ENCODE peak calls at places on chromosomes 2 and 18, in five cellular contexts. A is PC-9, K is uterus, F is tibial artery, Y is esophagus muscularis mucosa. N is an unnamed sample.

GRCh38 chr2:158391361-158391760 is 65.2 kb downstream of the CCDC148 start:
- DNase-seq in A (no peak), K (no peak), F (no peak), Y (no peak), N (no peak)

GRCh38 chr2:236208281-236208900 is 40.2 kb upstream of the GBX2 start:
- DNase-seq in A (no peak), K (no peak), F (no peak), Y (peak; percentile 68), N (no peak)

GRCh38 chr18:36960038-36960437 is 131.1 kb downstream of the KIAA1328 start:
- DNase-seq in A (no peak), K (no peak), F (no peak), Y (no peak), N (no peak)

GRCh38 chr2:129777146-129777545 is 202.3 kb upstream of the RAB6C start:
- DNase-seq in A (no peak), K (no peak), F (no peak), Y (no peak), N (no peak)

GRCh38 chr2:186065491-186065890 is 326.9 kb downstream of the FSIP2 start:
- DNase-seq in A (no peak), K (no peak), F (no peak), Y (no peak), N (no peak)

GRCh38 chr2:54967269-54967668 is 83.0 kb downstream of the RTN4 start:
- DNase-seq in A (no peak), K (no peak), F (no peak), Y (no peak), N (no peak)

GRCh38 chr2:148253716-148254115 is 232.8 kb downstream of the MBD5 start:
- DNase-seq in A (no peak), K (no peak), F (no peak), Y (no peak), N (no peak)

GRCh38 chr2:148338544-148338943 is 306.0 kb upstream of the EPC2 start:
- DNase-seq in A (no peak), K (no peak), F (no peak), Y (no peak), N (no peak)

GRCh38 chr2:156481295-156481694 is 45.1 kb downstream of the GPD2 start:
- DNase-seq in A (no peak), K (no peak), F (no peak), Y (no peak), N (no peak)

GRCh38 chr18:59593291-59593717 is 103.9 kb downstream of the CCBE1 start:
- DNase-seq in A (no peak), K (no peak), F (no peak), Y (no peak), N (peak; percentile 85)

GRCh38 chr18:4093676-4094075 is 361.4 kb downstream of the DLGAP1 start:
- DNase-seq in A (no peak), K (no peak), F (no peak), Y (no peak), N (no peak)

GRCh38 chr2:131156452-131157149 is 51.5 kb downstream of the PLEKHB2 start:
- DNase-seq in A (no peak), K (no peak), F (no peak), Y (no peak), N (no peak)

GRCh38 chr2:974454-974853 is 23.8 kb downstream of the SNTG2 start:
- DNase-seq in A (no peak), K (no peak), F (no peak), Y (no peak), N (no peak)

GRCh38 chr2:37645363-37645762 is 26.1 kb downstream of the CDC42EP3 start:
- DNase-seq in A (no peak), K (no peak), F (no peak), Y (no peak), N (no peak)

GRCh38 chr18:63617049-63617995 is 26.7 kb downstream of the SERPINB4 start:
- DNase-seq in A (no peak), K (no peak), F (no peak), Y (no peak), N (no peak)

GRCh38 chr2:118800736-118801135 is 46.7 kb downstream of the EN1 start:
- DNase-seq in A (no peak), K (no peak), F (no peak), Y (no peak), N (no peak)

GRCh38 chr2:172783091-172783898 is 47.6 kb downstream of the RAPGEF4 start:
- DNase-seq in A (peak; percentile 95), K (no peak), F (no peak), Y (no peak), N (peak; percentile 99)

GRCh38 chr2:147420947-147421346 is 423.9 kb upstream of the ACVR2A start:
- DNase-seq in A (no peak), K (no peak), F (no peak), Y (no peak), N (no peak)

GRCh38 chr2:88521445-88522070 is 69.1 kb upstream of the FOXI3 start:
- DNase-seq in A (peak; percentile 8), K (no peak), F (no peak), Y (no peak), N (no peak)

GRCh38 chr2:57080035-57080434 is 896.2 kb downstream of the CCDC85A start:
- DNase-seq in A (no peak), K (no peak), F (no peak), Y (no peak), N (no peak)

GRCh38 chr2:120398961-120399888 is 53.3 kb downstream of the INHBB start:
- DNase-seq in A (peak; percentile 97), K (no peak), F (peak; percentile 16), Y (no peak), N (no peak)

GRCh38 chr2:172021955-172022354 is 22.2 kb downstream of the METAP1D start:
- DNase-seq in A (peak; percentile 34), K (no peak), F (no peak), Y (no peak), N (no peak)

GRCh38 chr2:184799386-184799785 is 201.1 kb downstream of the ZNF804A start:
- DNase-seq in A (no peak), K (no peak), F (no peak), Y (no peak), N (no peak)

GRCh38 chr2:71864085-71864484 is 283.6 kb downstream of the CYP26B1 start:
- DNase-seq in A (no peak), K (no peak), F (no peak), Y (no peak), N (no peak)

GRCh38 chr2:11090158-11090557 is 65.1 kb upstream of the SLC66A3 start:
- DNase-seq in A (no peak), K (no peak), F (no peak), Y (peak; percentile 14), N (no peak)

GRCh38 chr18:24014986-24015896 is 687 bp downstream of the TTC39C start:
- DNase-seq in A (peak; percentile 19), K (peak; percentile 59), F (peak; percentile 46), Y (no peak), N (peak; percentile 92)

GRCh38 chr2:184654945-184655344 is 56.6 kb downstream of the ZNF804A start:
- DNase-seq in A (no peak), K (no peak), F (no peak), Y (no peak), N (peak; percentile 18)

DNA sequence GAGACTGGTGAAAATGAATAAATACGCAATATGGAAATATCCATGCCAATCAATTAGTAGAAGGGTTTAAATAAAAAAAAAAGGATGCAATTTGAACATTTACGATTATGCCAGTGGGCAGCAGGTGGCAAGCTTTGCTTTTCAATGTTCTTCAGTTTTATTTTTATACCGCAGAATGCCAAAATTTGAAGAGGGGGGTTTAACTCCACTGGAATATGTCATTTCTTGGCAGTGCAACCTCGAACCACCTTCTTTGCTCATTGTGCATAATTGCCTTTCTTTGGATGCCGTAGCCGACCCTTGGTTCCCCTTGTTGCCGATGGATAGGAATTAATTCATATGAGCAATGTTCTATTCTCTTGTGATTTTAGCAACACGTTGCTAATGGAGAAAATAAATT is 88.0 kb downstream of the LTBP1 start:
- DNase-seq in A (no peak), K (peak; percentile 34), F (no peak), Y (no peak), N (no peak)
- TF ChIP-seq CTCF in A (peak; percentile 73), K (peak; percentile 63), F (peak; percentile 80), Y (peak; percentile 60), N (peak; percentile 46)

GRCh38 chr2:83115155-83115554 is 1343.9 kb downstream of the SUCLG1 start:
- DNase-seq in A (no peak), K (no peak), F (no peak), Y (no peak), N (no peak)

GRCh38 chr2:83115606-83116005 is 1343.5 kb downstream of the SUCLG1 start:
- DNase-seq in A (no peak), K (no peak), F (no peak), Y (no peak), N (no peak)

GRCh38 chr2:83112863-83113262 is 1346.2 kb downstream of the SUCLG1 start:
- DNase-seq in A (no peak), K (no peak), F (no peak), Y (no peak), N (no peak)

DNA sequence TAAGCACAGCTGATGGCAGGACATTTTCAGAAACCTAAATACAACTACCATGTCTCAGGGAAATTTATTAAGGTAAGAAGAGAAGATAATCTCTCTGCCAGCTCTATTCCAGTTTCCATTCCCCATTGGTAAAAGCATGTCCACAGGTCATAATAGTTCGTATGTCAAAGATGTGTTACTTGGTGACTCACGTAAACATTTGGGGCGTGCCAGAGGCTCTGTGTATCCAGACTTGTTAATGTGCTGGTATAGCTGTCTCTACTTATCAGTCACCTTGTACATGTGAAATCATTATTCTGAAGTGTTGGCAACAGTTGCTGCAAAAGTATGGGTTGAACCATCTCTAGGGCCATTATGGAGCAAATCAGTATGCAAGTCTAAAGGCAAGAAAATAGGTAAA is 1345.1 kb downstream of the SUCLG1 start:
- DNase-seq in A (no peak), K (no peak), F (no peak), Y (no peak), N (no peak)
- H3K4me3 ChIP-seq in A (no peak overlapping the region), K (no peak overlapping the region), F (no peak overlapping the region), Y (no peak overlapping the region), N (no peak overlapping the region)

DNA sequence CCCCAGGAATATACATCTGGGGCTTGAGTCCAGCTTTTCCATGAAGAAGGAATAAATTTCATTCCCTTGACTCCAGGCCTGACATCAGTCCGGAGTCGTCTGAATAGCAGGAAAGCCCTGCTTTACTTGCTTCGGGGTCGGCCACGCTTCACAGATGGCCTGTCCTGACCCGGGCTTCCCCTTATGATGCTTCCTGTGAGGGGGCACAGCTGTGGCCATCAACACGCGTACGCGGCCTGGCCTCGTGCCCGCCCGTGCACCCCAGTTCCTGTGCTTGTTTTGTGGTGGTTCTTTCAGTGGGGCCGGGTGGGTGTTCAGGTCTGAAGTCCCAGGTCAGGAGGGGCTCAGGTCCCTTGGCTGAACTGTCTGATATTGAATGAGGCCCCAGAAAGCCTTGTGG is 73.7 kb downstream of the ACOXL start:
- DNase-seq in A (no peak), K (no peak), F (no peak), Y (no peak), N (no peak)
- H3K36me3 ChIP-seq in A (no peaks in the 10 kb centered on the region), K (no peaks in the 10 kb centered on the region), F (no peaks in the 10 kb centered on the region), Y (no peaks in the 10 kb centered on the region), N (no peaks in the 10 kb centered on the region)

GRCh38 chr2:96751800-96752199 is 8.9 kb upstream of the CNNM4 start:
- DNase-seq in A (peak; percentile 24), K (no peak), F (no peak), Y (no peak), N (no peak)
- TF ChIP-seq CTCF in A (no peak), K (no peak), F (no peak), Y (no peak), N (no peak)

DNA sequence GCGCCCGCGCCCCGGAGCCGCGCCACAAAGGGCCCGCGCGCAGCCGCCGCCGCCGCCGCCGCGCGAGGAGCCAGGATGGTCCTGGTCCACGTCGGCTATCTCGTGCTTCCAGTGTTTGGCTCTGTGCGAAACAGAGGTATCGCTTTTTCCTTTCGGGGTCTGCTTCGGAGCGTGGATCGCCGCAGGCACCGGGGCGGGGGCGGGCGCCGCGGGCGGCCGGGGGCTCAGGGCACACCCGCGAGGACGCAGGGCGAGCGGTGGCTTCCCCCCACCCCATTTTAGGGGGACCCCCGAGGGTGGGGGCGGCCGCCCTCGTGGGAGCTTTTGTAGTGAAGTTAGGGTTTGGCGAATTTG is 230.0 kb downstream of the HAUS1 start:
- DNase-seq in A (no peak), K (no peak), F (no peak), Y (no peak), N (no peak)
- H3K4me3 ChIP-seq in A (peak overlapping the region; percentile 67), K (peak overlapping the region; percentile 11), F (peak overlapping the region; percentile 40), Y (peak overlapping the region; percentile 72), N (no peak overlapping the region)